ENCODE peak calls at places on chromosome 6, in eight cellular contexts. One of them, this sample, is unnamed.
A peak's percentile ranks its signal among the peaks of the same experiment; 100 is the strongest.

GRCh38 chr6:96899019-96899418 is 1.3 kb upstream of the NDUFAF4 start:
- DNase-seq in AG04450: peak; percentile 6
- DNase-seq in left ventricle myocardium inferior: no peak
- DNase-seq in cardiac muscle cell: peak; percentile 15
- DNase-seq in fibroblast of lung: peak; percentile 47
- DNase-seq in neural progenitor cell: peak; percentile 40
- DNase-seq in endodermal cell: no peak
- DNase-seq in tibial nerve: no peak
- DNase-seq in this sample: no peak

GRCh38 chr6:40957616-40958492 is 81.2 kb downstream of the UNC5CL start:
- DNase-seq in AG04450: peak; percentile 46
- DNase-seq in left ventricle myocardium inferior: no peak
- DNase-seq in cardiac muscle cell: no peak
- DNase-seq in fibroblast of lung: peak; percentile 94
- DNase-seq in neural progenitor cell: no peak
- DNase-seq in endodermal cell: no peak
- DNase-seq in tibial nerve: no peak
- DNase-seq in this sample: no peak

GRCh38 chr6:11236351-11236750 is 3.9 kb upstream of the NEDD9 start:
- DNase-seq in AG04450: no peak
- DNase-seq in left ventricle myocardium inferior: no peak
- DNase-seq in cardiac muscle cell: peak; percentile 63
- DNase-seq in fibroblast of lung: no peak
- DNase-seq in neural progenitor cell: no peak
- DNase-seq in endodermal cell: no peak
- DNase-seq in tibial nerve: no peak
- DNase-seq in this sample: no peak

GRCh38 chr6:68077661-68078060 is 557.4 kb upstream of the ADGRB3 start:
- DNase-seq in AG04450: no peak
- DNase-seq in left ventricle myocardium inferior: no peak
- DNase-seq in cardiac muscle cell: no peak
- DNase-seq in fibroblast of lung: no peak
- DNase-seq in neural progenitor cell: no peak
- DNase-seq in endodermal cell: no peak
- DNase-seq in tibial nerve: no peak
- DNase-seq in this sample: no peak

GRCh38 chr6:26521485-26522391 is 16.4 kb upstream of the HMGN4 start:
- DNase-seq in AG04450: no peak
- DNase-seq in left ventricle myocardium inferior: peak; percentile 88
- DNase-seq in cardiac muscle cell: peak; percentile 76
- DNase-seq in fibroblast of lung: peak; percentile 77
- DNase-seq in neural progenitor cell: peak; percentile 91
- DNase-seq in endodermal cell: peak; percentile 93
- DNase-seq in tibial nerve: peak; percentile 53
- DNase-seq in this sample: peak; percentile 89

GRCh38 chr6:129936329-129937165 is 75.4 kb upstream of the TMEM244 start:
- DNase-seq in AG04450: peak; percentile 29
- DNase-seq in left ventricle myocardium inferior: no peak
- DNase-seq in cardiac muscle cell: peak; percentile 72
- DNase-seq in fibroblast of lung: peak; percentile 54
- DNase-seq in neural progenitor cell: peak; percentile 85
- DNase-seq in endodermal cell: peak; percentile 78
- DNase-seq in tibial nerve: no peak
- DNase-seq in this sample: no peak

GRCh38 chr6:38337819-38338465 is 301.8 kb downstream of the BTBD9 start:
- DNase-seq in AG04450: peak; percentile 42
- DNase-seq in left ventricle myocardium inferior: no peak
- DNase-seq in cardiac muscle cell: no peak
- DNase-seq in fibroblast of lung: peak; percentile 70
- DNase-seq in neural progenitor cell: no peak
- DNase-seq in endodermal cell: no peak
- DNase-seq in tibial nerve: no peak
- DNase-seq in this sample: no peak

GRCh38 chr6:40586800-40587201 is 363 bp downstream of the LRFN2 start:
- DNase-seq in AG04450: no peak
- DNase-seq in left ventricle myocardium inferior: no peak
- DNase-seq in cardiac muscle cell: peak; percentile 23
- DNase-seq in fibroblast of lung: peak; percentile 1
- DNase-seq in neural progenitor cell: peak; percentile 10
- DNase-seq in endodermal cell: peak; percentile 56
- DNase-seq in tibial nerve: no peak
- DNase-seq in this sample: no peak

GRCh38 chr6:107657755-107658461 is 166.2 kb downstream of the SCML4 start:
- DNase-seq in AG04450: peak; percentile 64
- DNase-seq in left ventricle myocardium inferior: peak; percentile 29
- DNase-seq in cardiac muscle cell: no peak
- DNase-seq in fibroblast of lung: peak; percentile 76
- DNase-seq in neural progenitor cell: no peak
- DNase-seq in endodermal cell: peak; percentile 64
- DNase-seq in tibial nerve: no peak
- DNase-seq in this sample: peak; percentile 65

GRCh38 chr6:50264995-50265571 is 215.4 kb upstream of the DEFB112 start:
- DNase-seq in AG04450: no peak
- DNase-seq in left ventricle myocardium inferior: no peak
- DNase-seq in cardiac muscle cell: peak; percentile 49
- DNase-seq in fibroblast of lung: no peak
- DNase-seq in neural progenitor cell: peak; percentile 48
- DNase-seq in endodermal cell: peak; percentile 66
- DNase-seq in tibial nerve: no peak
- DNase-seq in this sample: no peak

GRCh38 chr6:44201638-44202303 is 15.0 kb upstream of the MYMX start:
- DNase-seq in AG04450: no peak
- DNase-seq in left ventricle myocardium inferior: no peak
- DNase-seq in cardiac muscle cell: no peak
- DNase-seq in fibroblast of lung: no peak
- DNase-seq in neural progenitor cell: no peak
- DNase-seq in endodermal cell: no peak
- DNase-seq in tibial nerve: no peak
- DNase-seq in this sample: no peak

GRCh38 chr6:32113386-32114352 is 4.5 kb upstream of the TNXB start:
- DNase-seq in AG04450: peak; percentile 81
- DNase-seq in left ventricle myocardium inferior: peak; percentile 86
- DNase-seq in cardiac muscle cell: no peak
- DNase-seq in fibroblast of lung: peak; percentile 76
- DNase-seq in neural progenitor cell: peak; percentile 65
- DNase-seq in endodermal cell: peak; percentile 83
- DNase-seq in tibial nerve: peak; percentile 82
- DNase-seq in this sample: peak; percentile 96

GRCh38 chr6:158837684-158838625 is 18.8 kb upstream of the EZR start:
- DNase-seq in AG04450: no peak
- DNase-seq in left ventricle myocardium inferior: no peak
- DNase-seq in cardiac muscle cell: no peak
- DNase-seq in fibroblast of lung: peak; percentile 33
- DNase-seq in neural progenitor cell: peak; percentile 34
- DNase-seq in endodermal cell: peak; percentile 58
- DNase-seq in tibial nerve: no peak
- DNase-seq in this sample: no peak

GRCh38 chr6:7697820-7698623 is 27.9 kb upstream of the BMP6 start:
- DNase-seq in AG04450: peak; percentile 78
- DNase-seq in left ventricle myocardium inferior: no peak
- DNase-seq in cardiac muscle cell: no peak
- DNase-seq in fibroblast of lung: peak; percentile 92
- DNase-seq in neural progenitor cell: no peak
- DNase-seq in endodermal cell: no peak
- DNase-seq in tibial nerve: no peak
- DNase-seq in this sample: peak; percentile 82

GRCh38 chr6:14880717-14881116 is 365.2 kb upstream of the JARID2 start:
- DNase-seq in AG04450: no peak
- DNase-seq in left ventricle myocardium inferior: no peak
- DNase-seq in cardiac muscle cell: no peak
- DNase-seq in fibroblast of lung: no peak
- DNase-seq in neural progenitor cell: no peak
- DNase-seq in endodermal cell: no peak
- DNase-seq in tibial nerve: no peak
- DNase-seq in this sample: no peak

GRCh38 chr6:26311012-26311384 is 54.0 kb upstream of the BTN3A2 start:
- DNase-seq in AG04450: no peak
- DNase-seq in left ventricle myocardium inferior: no peak
- DNase-seq in cardiac muscle cell: no peak
- DNase-seq in fibroblast of lung: peak; percentile 66
- DNase-seq in neural progenitor cell: peak; percentile 45
- DNase-seq in endodermal cell: peak; percentile 76
- DNase-seq in tibial nerve: no peak
- DNase-seq in this sample: no peak

GRCh38 chr6:10837997-10838793 is at the start of gene MAK:
- DNase-seq in AG04450: peak; percentile 24
- DNase-seq in left ventricle myocardium inferior: peak; percentile 79
- DNase-seq in cardiac muscle cell: peak; percentile 93
- DNase-seq in fibroblast of lung: peak; percentile 67
- DNase-seq in neural progenitor cell: peak; percentile 97
- DNase-seq in endodermal cell: peak; percentile 98
- DNase-seq in tibial nerve: peak; percentile 59
- DNase-seq in this sample: peak; percentile 80

GRCh38 chr6:88840806-88841539 is 122.4 kb downstream of the RNGTT start:
- DNase-seq in AG04450: no peak
- DNase-seq in left ventricle myocardium inferior: no peak
- DNase-seq in cardiac muscle cell: no peak
- DNase-seq in fibroblast of lung: peak; percentile 36
- DNase-seq in neural progenitor cell: no peak
- DNase-seq in endodermal cell: no peak
- DNase-seq in tibial nerve: no peak
- DNase-seq in this sample: no peak

GRCh38 chr6:78666764-78667163 is 200.6 kb upstream of the IRAK1BP1 start:
- DNase-seq in AG04450: no peak
- DNase-seq in left ventricle myocardium inferior: no peak
- DNase-seq in cardiac muscle cell: no peak
- DNase-seq in fibroblast of lung: no peak
- DNase-seq in neural progenitor cell: no peak
- DNase-seq in endodermal cell: no peak
- DNase-seq in tibial nerve: no peak
- DNase-seq in this sample: no peak

GRCh38 chr6:135974416-135974815 is 122.9 kb downstream of the PDE7B start:
- DNase-seq in AG04450: no peak
- DNase-seq in left ventricle myocardium inferior: no peak
- DNase-seq in cardiac muscle cell: no peak
- DNase-seq in fibroblast of lung: no peak
- DNase-seq in neural progenitor cell: no peak
- DNase-seq in endodermal cell: no peak
- DNase-seq in tibial nerve: no peak
- DNase-seq in this sample: no peak

GRCh38 chr6:40882321-40882720 is 156.7 kb downstream of the UNC5CL start:
- DNase-seq in AG04450: no peak
- DNase-seq in left ventricle myocardium inferior: no peak
- DNase-seq in cardiac muscle cell: peak; percentile 70
- DNase-seq in fibroblast of lung: no peak
- DNase-seq in neural progenitor cell: no peak
- DNase-seq in endodermal cell: no peak
- DNase-seq in tibial nerve: no peak
- DNase-seq in this sample: no peak

GRCh38 chr6:54846243-54846856 is at the start of gene FAM83B:
- DNase-seq in AG04450: no peak
- DNase-seq in left ventricle myocardium inferior: no peak
- DNase-seq in cardiac muscle cell: peak; percentile 52
- DNase-seq in fibroblast of lung: peak; percentile 4
- DNase-seq in neural progenitor cell: peak; percentile 71
- DNase-seq in endodermal cell: peak; percentile 92
- DNase-seq in tibial nerve: no peak
- DNase-seq in this sample: no peak

GRCh38 chr6:115838763-115839401 is 221.8 kb downstream of the FRK start:
- DNase-seq in AG04450: no peak
- DNase-seq in left ventricle myocardium inferior: no peak
- DNase-seq in cardiac muscle cell: peak; percentile 33
- DNase-seq in fibroblast of lung: no peak
- DNase-seq in neural progenitor cell: peak; percentile 38
- DNase-seq in endodermal cell: peak; percentile 89
- DNase-seq in tibial nerve: no peak
- DNase-seq in this sample: no peak
- TF ChIP-seq CTCF in AG04450: peak; percentile 55
- TF ChIP-seq CTCF in left ventricle myocardium inferior: peak; percentile 58
- TF ChIP-seq CTCF in cardiac muscle cell: peak; percentile 49
- TF ChIP-seq CTCF in fibroblast of lung: peak; percentile 32
- TF ChIP-seq CTCF in neural progenitor cell: peak; percentile 59
- TF ChIP-seq CTCF in endodermal cell: peak; percentile 80
- TF ChIP-seq CTCF in tibial nerve: no peak
- TF ChIP-seq CTCF in this sample: peak; percentile 26

DNA sequence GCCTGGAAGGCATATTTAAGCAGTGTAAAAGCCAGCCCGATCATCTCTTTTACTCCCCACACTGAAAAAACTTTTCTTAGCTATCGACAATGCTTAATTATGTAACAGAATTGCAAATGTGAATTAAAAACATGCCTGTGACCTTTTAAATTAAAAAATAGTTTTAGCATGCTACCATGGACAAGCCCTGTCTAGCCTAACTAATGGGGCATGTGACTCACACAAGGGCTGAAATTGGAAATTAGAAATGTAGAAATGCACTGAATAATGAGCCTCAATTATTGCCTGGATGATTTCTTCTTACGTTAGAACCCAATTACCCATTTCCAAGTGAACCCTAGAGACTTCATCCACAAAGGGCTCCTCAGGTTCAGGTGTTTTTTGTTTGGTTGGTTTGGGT is 82.7 kb downstream of the SIM1 start:
- DNase-seq in AG04450: no peak
- DNase-seq in left ventricle myocardium inferior: no peak
- DNase-seq in cardiac muscle cell: no peak
- DNase-seq in fibroblast of lung: peak; percentile 27
- DNase-seq in neural progenitor cell: no peak
- DNase-seq in endodermal cell: no peak
- DNase-seq in tibial nerve: no peak
- DNase-seq in this sample: no peak
- H3K27ac ChIP-seq in AG04450: no peak overlapping the region
- H3K27ac ChIP-seq in left ventricle myocardium inferior: no peak overlapping the region
- H3K27ac ChIP-seq in cardiac muscle cell: no peak overlapping the region
- H3K27ac ChIP-seq in fibroblast of lung: no peak overlapping the region
- H3K27ac ChIP-seq in neural progenitor cell: no peak overlapping the region
- H3K27ac ChIP-seq in endodermal cell: no peak overlapping the region
- H3K27ac ChIP-seq in tibial nerve: no peak overlapping the region
- H3K27ac ChIP-seq in this sample: no peak overlapping the region

DNA sequence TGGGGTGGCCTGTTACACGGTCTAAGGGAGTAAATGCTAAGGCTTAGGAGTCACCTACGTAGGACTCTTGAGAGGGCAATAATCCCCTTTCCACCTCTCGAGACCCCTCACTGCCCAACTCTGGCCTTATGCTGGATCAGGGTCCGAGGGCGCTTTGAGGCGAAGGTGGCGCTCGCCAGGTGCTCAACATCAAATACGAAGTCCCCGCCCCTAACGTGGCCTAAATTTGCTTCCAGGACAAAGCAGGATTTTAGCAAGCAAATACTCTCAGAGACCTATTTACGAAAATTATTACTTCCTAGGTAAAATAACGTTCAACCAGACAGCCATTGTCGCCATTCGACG is 420 bp upstream of the TRIM26 start:
- DNase-seq in AG04450: no peak
- DNase-seq in left ventricle myocardium inferior: no peak
- DNase-seq in cardiac muscle cell: no peak
- DNase-seq in fibroblast of lung: no peak
- DNase-seq in neural progenitor cell: no peak
- DNase-seq in endodermal cell: no peak
- DNase-seq in tibial nerve: peak; percentile 23
- DNase-seq in this sample: no peak
- TF ChIP-seq CTCF in AG04450: no peak
- TF ChIP-seq CTCF in left ventricle myocardium inferior: no peak
- TF ChIP-seq CTCF in cardiac muscle cell: no peak
- TF ChIP-seq CTCF in fibroblast of lung: no peak
- TF ChIP-seq CTCF in neural progenitor cell: no peak
- TF ChIP-seq CTCF in endodermal cell: no peak
- TF ChIP-seq CTCF in tibial nerve: no peak
- TF ChIP-seq CTCF in this sample: no peak

DNA sequence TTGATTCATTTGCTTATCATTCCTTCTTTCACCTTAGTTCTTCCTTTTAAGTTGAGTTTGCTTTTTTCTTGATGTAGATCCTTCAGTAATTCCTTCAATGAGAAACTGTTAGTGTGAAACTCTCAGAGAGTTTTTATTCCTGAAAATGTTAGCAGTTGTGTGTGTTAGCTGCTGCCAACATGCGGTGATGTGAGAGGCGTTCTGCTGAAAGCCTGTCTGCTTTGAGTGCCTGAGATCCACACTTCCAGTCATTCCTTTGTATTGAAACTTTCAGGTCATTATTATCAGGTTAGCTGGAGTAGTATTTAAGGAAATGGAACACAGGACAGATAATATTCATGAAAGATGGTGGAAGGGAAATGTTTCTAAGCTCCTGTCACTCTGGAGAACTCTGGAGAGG is 70.0 kb upstream of the SUPT3H start:
- DNase-seq in AG04450: no peak
- DNase-seq in left ventricle myocardium inferior: no peak
- DNase-seq in cardiac muscle cell: peak; percentile 29
- DNase-seq in fibroblast of lung: peak; percentile 52
- DNase-seq in neural progenitor cell: no peak
- DNase-seq in endodermal cell: no peak
- DNase-seq in tibial nerve: no peak
- DNase-seq in this sample: no peak
- H3K27ac ChIP-seq in AG04450: no peak overlapping the region
- H3K27ac ChIP-seq in left ventricle myocardium inferior: no peak overlapping the region
- H3K27ac ChIP-seq in cardiac muscle cell: no peak overlapping the region
- H3K27ac ChIP-seq in fibroblast of lung: peak overlapping the region; percentile 8
- H3K27ac ChIP-seq in neural progenitor cell: no peak overlapping the region
- H3K27ac ChIP-seq in endodermal cell: no peak overlapping the region
- H3K27ac ChIP-seq in tibial nerve: peak overlapping the region; percentile 85
- H3K27ac ChIP-seq in this sample: no peak overlapping the region

This sample was measured in tibial artery.